ENCODE peak calls at places on chromosome 11, in six cellular contexts. W is GM23338, T is A549, K is HCT116, Y is PC-3, G is Peyer's patch. L is an unnamed sample. For H3K4me1, the result is how much of the 10 kb centered on the place peaks cover.

GRCh38 chr11:68664141-68664540 is 20.2 kb upstream of the GAL start:
- DNase-seq in W (no peak), T (no peak), K (no peak), Y (no peak), G (no peak), L (peak)

GRCh38 chr11:133659542-133660201 is 127.4 kb upstream of the OPCML start:
- DNase-seq in W (peak), T (no peak), K (no peak), Y (no peak), G (no peak), L (no peak)

GRCh38 chr11:92638678-92639077 is 330.8 kb upstream of the MTNR1B start:
- DNase-seq in W (no peak), T (peak), K (no peak), Y (no peak), G (no peak), L (no peak)

GRCh38 chr11:1308745-1309497 is 511 bp downstream of the TOLLIP start:
- DNase-seq in W (peak), T (peak), K (no peak), Y (peak), G (peak), L (peak)

GRCh38 chr11:7057641-7058040 is 31.2 kb upstream of the RBMXL2 start:
- DNase-seq in W (no peak), T (no peak), K (no peak), Y (no peak), G (no peak), L (no peak)

GRCh38 chr11:6687876-6688275 is 4.7 kb upstream of the MRPL17 start:
- DNase-seq in W (no peak), T (no peak), K (no peak), Y (no peak), G (no peak), L (no peak)

GRCh38 chr11:27166130-27166529 is 125.5 kb downstream of the BBOX1 start:
- DNase-seq in W (peak), T (no peak), K (no peak), Y (no peak), G (no peak), L (no peak)

GRCh38 chr11:121892131-121892681 is 223.8 kb downstream of the BLID start:
- DNase-seq in W (peak), T (no peak), K (no peak), Y (peak), G (no peak), L (no peak)

GRCh38 chr11:32173977-32174376 is 83.1 kb downstream of the RCN1 start:
- DNase-seq in W (no peak), T (no peak), K (no peak), Y (no peak), G (no peak), L (no peak)

GRCh38 chr11:68525930-68526329 is 65.4 kb downstream of the PPP6R3 start:
- DNase-seq in W (no peak), T (no peak), K (no peak), Y (peak), G (no peak), L (no peak)

GRCh38 chr11:113855803-113856202 is 19.6 kb downstream of the USP28 start:
- DNase-seq in W (no peak), T (no peak), K (no peak), Y (no peak), G (no peak), L (no peak)

GRCh38 chr11:40567392-40567791 is 892.1 kb downstream of the LRRC4C start:
- DNase-seq in W (no peak), T (no peak), K (no peak), Y (no peak), G (no peak), L (no peak)

GRCh38 chr11:66478823-66479740 is 1.2 kb upstream of the DPP3 start:
- DNase-seq in W (peak), T (peak), K (peak), Y (peak), G (peak), L (peak)

GRCh38 chr11:74726547-74727182 is 4.6 kb downstream of the CHRDL2 start:
- DNase-seq in W (peak), T (peak), K (peak), Y (peak), G (peak), L (peak)

GRCh38 chr11:17328856-17329490 is 22.6 kb upstream of the NCR3LG1 start:
- DNase-seq in W (peak), T (no peak), K (no peak), Y (no peak), G (no peak), L (no peak)

GRCh38 chr11:107916671-107917241 is 11.5 kb upstream of the RAB39A start:
- DNase-seq in W (peak), T (no peak), K (no peak), Y (peak), G (no peak), L (no peak)

GRCh38 chr11:80521592-80521991 is 1080.8 kb upstream of the TENM4 start:
- DNase-seq in W (no peak), T (no peak), K (no peak), Y (peak), G (no peak), L (no peak)

GRCh38 chr11:111352235-111352746 is 26.8 kb downstream of the POU2AF1 start:
- DNase-seq in W (no peak), T (no peak), K (no peak), Y (no peak), G (no peak), L (no peak)

GRCh38 chr11:69355346-69355940 is 61.5 kb downstream of the MYEOV start:
- DNase-seq in W (no peak), T (no peak), K (no peak), Y (no peak), G (no peak), L (no peak)

GRCh38 chr11:41201156-41201555 is 258.3 kb downstream of the LRRC4C start:
- DNase-seq in W (peak), T (no peak), K (no peak), Y (peak), G (no peak), L (no peak)

GRCh38 chr11:118618115-118618990 is 10.9 kb downstream of the PHLDB1 start:
- DNase-seq in W (no peak), T (no peak), K (no peak), Y (peak), G (peak), L (peak)

GRCh38 chr11:118621071-118621815 is 13.8 kb downstream of the PHLDB1 start:
- DNase-seq in W (peak), T (no peak), K (peak), Y (peak), G (peak), L (peak)

GRCh38 chr11:118618991-118619375 is 11.6 kb downstream of the PHLDB1 start:
- DNase-seq in W (no peak), T (no peak), K (no peak), Y (no peak), G (no peak), L (peak)

GRCh38 chr11:118620529-118621070 is 13.2 kb downstream of the PHLDB1 start:
- DNase-seq in W (no peak), T (no peak), K (no peak), Y (no peak), G (no peak), L (no peak)

GRCh38 chr11:118619444-118620205 is 12.2 kb downstream of the PHLDB1 start:
- DNase-seq in W (no peak), T (no peak), K (no peak), Y (peak), G (no peak), L (no peak)
- H3K4me3 ChIP-seq in W (no peak), T (no peak), K (no peak), Y (peak), G (no peak), L (no peak)

GRCh38 chr11:15770798-15771414 is 585.4 kb downstream of the SOX6 start:
- DNase-seq in W (peak), T (peak), K (peak), Y (no peak), G (no peak), L (peak)
- TF ChIP-seq CTCF in W (peak), T (peak), K (no peak), Y (peak), G (no peak), L (no peak)

DNA sequence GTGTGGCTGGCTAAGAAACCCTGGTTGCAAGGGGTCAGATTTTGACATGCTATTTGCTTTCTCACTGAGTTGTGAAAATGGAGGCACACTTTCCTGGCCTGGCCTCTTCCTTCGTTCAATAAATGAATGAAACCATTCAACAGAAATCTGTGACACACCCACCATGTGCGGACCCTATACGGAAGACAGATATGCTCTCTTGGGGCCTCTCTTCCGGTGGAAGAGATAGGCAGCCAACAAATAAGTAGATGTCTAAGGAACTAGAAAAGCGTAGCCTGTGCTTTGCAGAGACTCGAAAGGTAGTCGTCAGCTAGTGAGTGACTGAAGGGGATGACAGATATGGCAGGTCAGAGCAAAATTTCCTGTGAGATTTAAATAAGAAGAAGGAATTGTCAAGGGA is 5.3 kb downstream of the KCNQ1OT1 start:
- DNase-seq in W (no peak), T (no peak), K (no peak), Y (no peak), G (no peak), L (no peak)
- H3K4me1 ChIP-seq in W (half or more), T (under half), K (under half), Y (under half), G (under half), L (under half)

GRCh38 chr11:71446942-71447688 is 1.1 kb downstream of the DHCR7 start:
- DNase-seq in W (no peak), T (no peak), K (no peak), Y (peak), G (no peak), L (peak)
- H3K4me3 ChIP-seq in W (peak), T (peak), K (peak), Y (peak), G (peak), L (no peak)

GRCh38 chr11:57567512-57568329 is at the start of gene UBE2L6:
- DNase-seq in W (peak), T (peak), K (no peak), Y (no peak), G (peak), L (peak)

GRCh38 chr11:57566035-57566504 is 1.4 kb downstream of the UBE2L6 start:
- DNase-seq in W (no peak), T (no peak), K (no peak), Y (peak), G (peak), L (peak)

GRCh38 chr11:57566564-57567209 is 785 bp downstream of the UBE2L6 start:
- DNase-seq in W (no peak), T (no peak), K (no peak), Y (no peak), G (no peak), L (no peak)

GRCh38 chr11:57567210-57567511 is 311 bp downstream of the UBE2L6 start:
- DNase-seq in W (no peak), T (no peak), K (no peak), Y (peak), G (peak), L (peak)

DNA sequence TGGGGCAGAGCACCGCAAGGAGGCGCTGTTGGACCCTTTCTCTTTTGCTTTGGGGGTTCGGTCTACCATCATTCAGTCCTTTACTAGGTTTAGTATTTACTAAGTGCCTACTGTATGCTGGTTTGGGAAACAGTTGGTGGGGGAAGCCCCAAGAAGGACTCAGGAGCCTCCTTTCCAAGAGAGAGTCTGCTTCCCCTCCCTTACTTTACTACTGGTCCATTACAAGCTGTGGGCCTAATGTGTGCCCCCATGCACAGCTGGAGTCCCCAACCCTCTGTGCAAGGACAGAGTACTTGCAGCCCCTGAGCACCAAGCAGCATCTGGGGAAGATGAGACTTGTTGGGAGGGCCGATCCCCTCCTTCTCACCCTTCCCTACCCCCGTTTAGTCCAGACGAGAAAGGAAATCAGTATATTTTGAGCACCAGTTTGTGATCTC is 876 bp upstream of the UBE2L6 start:
- DNase-seq in W (peak), T (no peak), K (peak), Y (peak), G (no peak), L (peak)
- TF ChIP-seq CTCF in W (peak), T (peak), K (peak), Y (peak), G (peak), L (peak)

GRCh38 chr11:48013269-48013901 is 33.0 kb downstream of the PTPRJ start:
- DNase-seq in W (no peak), T (peak), K (no peak), Y (peak), G (peak), L (peak)

GRCh38 chr11:48007677-48008076 is 27.3 kb downstream of the PTPRJ start:
- DNase-seq in W (no peak), T (no peak), K (no peak), Y (no peak), G (no peak), L (no peak)

GRCh38 chr11:48014917-48015316 is 34.6 kb downstream of the PTPRJ start:
- DNase-seq in W (no peak), T (no peak), K (no peak), Y (no peak), G (no peak), L (no peak)

GRCh38 chr11:48012051-48012391 is 31.7 kb downstream of the PTPRJ start:
- DNase-seq in W (no peak), T (no peak), K (no peak), Y (no peak), G (no peak), L (no peak)

DNA sequence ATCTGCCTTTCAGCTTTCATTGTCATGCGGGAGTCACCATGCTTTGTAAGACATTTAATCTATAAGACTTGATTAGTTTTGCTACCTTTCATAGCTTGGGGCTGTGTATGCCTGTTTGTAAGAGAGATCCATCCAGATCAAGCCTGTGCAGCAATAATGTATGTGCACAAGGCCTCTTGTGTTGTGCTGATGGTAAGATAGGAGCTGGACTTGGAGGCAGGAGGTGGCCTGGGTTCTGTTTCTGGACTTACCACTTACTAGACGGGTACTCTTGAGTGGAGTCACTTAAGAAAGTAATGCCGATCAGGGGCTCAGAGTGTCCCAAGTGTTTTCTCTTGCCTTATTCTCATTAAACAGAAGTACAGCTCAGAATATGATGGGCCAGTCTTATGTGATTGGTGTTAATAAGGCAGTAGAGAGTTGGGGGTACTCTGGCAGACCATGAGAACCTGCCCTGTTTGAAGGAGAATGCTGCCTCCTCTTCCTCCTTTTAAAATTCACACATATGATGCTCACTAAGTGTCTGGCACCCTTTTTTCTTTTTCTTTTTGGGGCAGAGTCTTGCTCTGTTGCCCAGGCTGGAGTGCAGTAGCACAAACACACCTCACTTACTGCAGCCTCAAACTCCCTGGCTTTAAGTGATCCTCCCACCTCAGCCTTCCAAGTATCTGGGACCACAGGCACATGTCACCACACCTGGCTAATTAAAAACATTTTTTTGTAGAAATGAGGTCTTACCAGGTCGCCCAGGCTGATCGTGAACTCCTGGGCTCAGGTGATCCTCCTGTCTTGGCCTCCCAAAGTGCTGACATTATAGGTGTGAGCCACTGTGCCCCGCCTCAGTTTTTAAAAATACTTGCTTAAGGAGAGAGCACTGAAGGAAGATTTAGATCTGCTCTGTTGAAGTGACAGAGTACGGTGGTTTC is 31.0 kb downstream of the PTPRJ start:
- DNase-seq in W (no peak), T (no peak), K (no peak), Y (no peak), G (no peak), L (no peak)
- H3K4me1 ChIP-seq in W (under half), T (half or more), K (under half), Y (under half), G (under half), L (under half)

GRCh38 chr11:76209671-76209955 is 3.3 kb upstream of the WNT11 start:
- DNase-seq in W (no peak), T (no peak), K (no peak), Y (no peak), G (no peak), L (no peak)
- H3K4me3 ChIP-seq in W (peak), T (peak), K (no peak), Y (peak), G (peak), L (no peak)